ENCODE peak calls at places on chromosome 1, in eight cellular contexts. One of them, this sample, is unnamed.

GRCh38 chr1:181152892-181153633 is 64.6 kb downstream of the IER5 start:
- DNase-seq in KG1: peak; percentile 52
- DNase-seq in CD4-positive, alpha-beta T cell: no peak
- DNase-seq in C1 segment of cervical spinal cord: peak; percentile 61
- DNase-seq in PC-3: no peak
- DNase-seq in RPMI7951: peak; percentile 73
- DNase-seq in hippocampal formation: peak; percentile 36
- DNase-seq in NCI-H446 treated with DMSO at 0.1 percent for 48 hours: peak; percentile 40
- DNase-seq in this sample: peak; percentile 65

GRCh38 chr1:29180497-29181412 is 945 bp downstream of the SRSF4 start:
- DNase-seq in CD4-positive, alpha-beta T cell: no peak
- DNase-seq in RPMI7951: no peak
- DNase-seq in NCI-H446 treated with DMSO at 0.1 percent for 48 hours: no peak
- DNase-seq in C1 segment of cervical spinal cord: no peak
- DNase-seq in hippocampal formation: no peak
- DNase-seq in KG1: no peak
- DNase-seq in PC-3: peak; percentile 33
- DNase-seq in this sample: peak; percentile 38

GRCh38 chr1:245609354-245609753 is 454.6 kb downstream of the KIF26B start:
- DNase-seq in NCI-H446 treated with DMSO at 0.1 percent for 48 hours: no peak
- DNase-seq in KG1: no peak
- DNase-seq in PC-3: peak; percentile 54
- DNase-seq in C1 segment of cervical spinal cord: no peak
- DNase-seq in CD4-positive, alpha-beta T cell: no peak
- DNase-seq in RPMI7951: no peak
- DNase-seq in hippocampal formation: no peak
- DNase-seq in this sample: no peak

GRCh38 chr1:220579317-220579716 is 51.4 kb downstream of the MARK1 start:
- DNase-seq in RPMI7951: no peak
- DNase-seq in CD4-positive, alpha-beta T cell: no peak
- DNase-seq in PC-3: no peak
- DNase-seq in NCI-H446 treated with DMSO at 0.1 percent for 48 hours: no peak
- DNase-seq in hippocampal formation: no peak
- DNase-seq in C1 segment of cervical spinal cord: no peak
- DNase-seq in KG1: no peak
- DNase-seq in this sample: no peak

GRCh38 chr1:109279615-109280278 is 3.2 kb downstream of the PSRC1 start:
- DNase-seq in NCI-H446 treated with DMSO at 0.1 percent for 48 hours: no peak
- DNase-seq in RPMI7951: no peak
- DNase-seq in C1 segment of cervical spinal cord: no peak
- DNase-seq in KG1: no peak
- DNase-seq in CD4-positive, alpha-beta T cell: no peak
- DNase-seq in PC-3: no peak
- DNase-seq in hippocampal formation: no peak
- DNase-seq in this sample: no peak

GRCh38 chr1:200034821-200035396 is 7.4 kb downstream of the NR5A2 start:
- DNase-seq in RPMI7951: peak; percentile 17
- DNase-seq in PC-3: no peak
- DNase-seq in CD4-positive, alpha-beta T cell: no peak
- DNase-seq in NCI-H446 treated with DMSO at 0.1 percent for 48 hours: no peak
- DNase-seq in hippocampal formation: no peak
- DNase-seq in C1 segment of cervical spinal cord: no peak
- DNase-seq in KG1: no peak
- DNase-seq in this sample: peak; percentile 17

GRCh38 chr1:38803647-38804046 is 55.9 kb downstream of the RRAGC start:
- DNase-seq in C1 segment of cervical spinal cord: no peak
- DNase-seq in KG1: no peak
- DNase-seq in PC-3: no peak
- DNase-seq in NCI-H446 treated with DMSO at 0.1 percent for 48 hours: no peak
- DNase-seq in hippocampal formation: no peak
- DNase-seq in CD4-positive, alpha-beta T cell: no peak
- DNase-seq in RPMI7951: no peak
- DNase-seq in this sample: no peak

GRCh38 chr1:230279583-230279945 is 146.6 kb downstream of the PGBD5 start:
- DNase-seq in PC-3: no peak
- DNase-seq in hippocampal formation: no peak
- DNase-seq in KG1: no peak
- DNase-seq in C1 segment of cervical spinal cord: no peak
- DNase-seq in RPMI7951: no peak
- DNase-seq in CD4-positive, alpha-beta T cell: no peak
- DNase-seq in NCI-H446 treated with DMSO at 0.1 percent for 48 hours: no peak
- DNase-seq in this sample: no peak

GRCh38 chr1:154809436-154810413 is 60.4 kb downstream of the KCNN3 start:
- DNase-seq in KG1: no peak
- DNase-seq in RPMI7951: peak; percentile 46
- DNase-seq in hippocampal formation: no peak
- DNase-seq in NCI-H446 treated with DMSO at 0.1 percent for 48 hours: no peak
- DNase-seq in C1 segment of cervical spinal cord: no peak
- DNase-seq in CD4-positive, alpha-beta T cell: no peak
- DNase-seq in PC-3: peak; percentile 54
- DNase-seq in this sample: no peak

GRCh38 chr1:180928272-180929230 is 15.9 kb downstream of the KIAA1614 start:
- DNase-seq in NCI-H446 treated with DMSO at 0.1 percent for 48 hours: peak; percentile 83
- DNase-seq in C1 segment of cervical spinal cord: no peak
- DNase-seq in RPMI7951: no peak
- DNase-seq in KG1: no peak
- DNase-seq in hippocampal formation: no peak
- DNase-seq in PC-3: no peak
- DNase-seq in CD4-positive, alpha-beta T cell: no peak
- DNase-seq in this sample: no peak

GRCh38 chr1:234611153-234611798 is 1.3 kb upstream of the IRF2BP2 start:
- DNase-seq in NCI-H446 treated with DMSO at 0.1 percent for 48 hours: peak; percentile 91
- DNase-seq in RPMI7951: peak; percentile 88
- DNase-seq in hippocampal formation: peak; percentile 48
- DNase-seq in KG1: peak; percentile 81
- DNase-seq in PC-3: peak; percentile 76
- DNase-seq in CD4-positive, alpha-beta T cell: no peak
- DNase-seq in C1 segment of cervical spinal cord: no peak
- DNase-seq in this sample: peak; percentile 75

GRCh38 chr1:67094191-67094590 is 40.2 kb upstream of the SLC35D1 start:
- DNase-seq in hippocampal formation: no peak
- DNase-seq in KG1: no peak
- DNase-seq in C1 segment of cervical spinal cord: no peak
- DNase-seq in PC-3: no peak
- DNase-seq in NCI-H446 treated with DMSO at 0.1 percent for 48 hours: no peak
- DNase-seq in CD4-positive, alpha-beta T cell: no peak
- DNase-seq in RPMI7951: no peak
- DNase-seq in this sample: no peak

GRCh38 chr1:22163137-22163536 is 20.2 kb upstream of the WNT4 start:
- DNase-seq in RPMI7951: no peak
- DNase-seq in NCI-H446 treated with DMSO at 0.1 percent for 48 hours: no peak
- DNase-seq in PC-3: no peak
- DNase-seq in KG1: no peak
- DNase-seq in hippocampal formation: no peak
- DNase-seq in C1 segment of cervical spinal cord: no peak
- DNase-seq in CD4-positive, alpha-beta T cell: no peak
- DNase-seq in this sample: no peak

GRCh38 chr1:3506943-3507342 is 52.5 kb downstream of the ARHGEF16 start:
- DNase-seq in KG1: no peak
- DNase-seq in NCI-H446 treated with DMSO at 0.1 percent for 48 hours: no peak
- DNase-seq in RPMI7951: no peak
- DNase-seq in PC-3: no peak
- DNase-seq in CD4-positive, alpha-beta T cell: no peak
- DNase-seq in C1 segment of cervical spinal cord: no peak
- DNase-seq in hippocampal formation: no peak
- DNase-seq in this sample: no peak

GRCh38 chr1:228061411-228062084 is 21.0 kb upstream of the ARF1 start:
- DNase-seq in CD4-positive, alpha-beta T cell: no peak
- DNase-seq in PC-3: no peak
- DNase-seq in RPMI7951: no peak
- DNase-seq in KG1: no peak
- DNase-seq in C1 segment of cervical spinal cord: no peak
- DNase-seq in NCI-H446 treated with DMSO at 0.1 percent for 48 hours: no peak
- DNase-seq in hippocampal formation: no peak
- DNase-seq in this sample: no peak

GRCh38 chr1:24503003-24503751 is 541 bp downstream of the RCAN3 start:
- DNase-seq in KG1: no peak
- DNase-seq in hippocampal formation: no peak
- DNase-seq in CD4-positive, alpha-beta T cell: peak; percentile 61
- DNase-seq in PC-3: peak; percentile 42
- DNase-seq in NCI-H446 treated with DMSO at 0.1 percent for 48 hours: no peak
- DNase-seq in RPMI7951: peak; percentile 16
- DNase-seq in C1 segment of cervical spinal cord: no peak
- DNase-seq in this sample: no peak

GRCh38 chr1:200483491-200484143 is 73.8 kb upstream of the ZNF281 start:
- DNase-seq in NCI-H446 treated with DMSO at 0.1 percent for 48 hours: no peak
- DNase-seq in C1 segment of cervical spinal cord: no peak
- DNase-seq in CD4-positive, alpha-beta T cell: no peak
- DNase-seq in KG1: no peak
- DNase-seq in RPMI7951: peak; percentile 93
- DNase-seq in hippocampal formation: no peak
- DNase-seq in PC-3: peak; percentile 100
- DNase-seq in this sample: peak; percentile 76

GRCh38 chr1:28437260-28437923 is 67.9 kb downstream of the PHACTR4 start:
- DNase-seq in PC-3: peak; percentile 71
- DNase-seq in CD4-positive, alpha-beta T cell: no peak
- DNase-seq in hippocampal formation: no peak
- DNase-seq in NCI-H446 treated with DMSO at 0.1 percent for 48 hours: no peak
- DNase-seq in C1 segment of cervical spinal cord: no peak
- DNase-seq in RPMI7951: peak; percentile 91
- DNase-seq in KG1: no peak
- DNase-seq in this sample: no peak

GRCh38 chr1:61322769-61323168 is 240.4 kb downstream of the NFIA start:
- DNase-seq in C1 segment of cervical spinal cord: no peak
- DNase-seq in RPMI7951: no peak
- DNase-seq in CD4-positive, alpha-beta T cell: no peak
- DNase-seq in PC-3: peak; percentile 92
- DNase-seq in hippocampal formation: no peak
- DNase-seq in KG1: no peak
- DNase-seq in NCI-H446 treated with DMSO at 0.1 percent for 48 hours: no peak
- DNase-seq in this sample: no peak

GRCh38 chr1:179177182-179177581 is 52.3 kb downstream of the ABL2 start:
- DNase-seq in CD4-positive, alpha-beta T cell: no peak
- DNase-seq in NCI-H446 treated with DMSO at 0.1 percent for 48 hours: no peak
- DNase-seq in hippocampal formation: no peak
- DNase-seq in KG1: no peak
- DNase-seq in C1 segment of cervical spinal cord: no peak
- DNase-seq in PC-3: no peak
- DNase-seq in RPMI7951: peak; percentile 52
- DNase-seq in this sample: no peak

GRCh38 chr1:86183711-86184252 is 27.2 kb upstream of the COL24A1 start:
- DNase-seq in C1 segment of cervical spinal cord: no peak
- DNase-seq in CD4-positive, alpha-beta T cell: no peak
- DNase-seq in KG1: no peak
- DNase-seq in PC-3: no peak
- DNase-seq in NCI-H446 treated with DMSO at 0.1 percent for 48 hours: no peak
- DNase-seq in RPMI7951: no peak
- DNase-seq in hippocampal formation: no peak
- DNase-seq in this sample: no peak

GRCh38 chr1:205811660-205812059 is 1.3 kb downstream of the SLC41A1 start:
- DNase-seq in hippocampal formation: peak; percentile 76
- DNase-seq in CD4-positive, alpha-beta T cell: no peak
- DNase-seq in RPMI7951: no peak
- DNase-seq in PC-3: no peak
- DNase-seq in C1 segment of cervical spinal cord: peak; percentile 54
- DNase-seq in NCI-H446 treated with DMSO at 0.1 percent for 48 hours: no peak
- DNase-seq in KG1: no peak
- DNase-seq in this sample: no peak

GRCh38 chr1:19342894-19343616 is 30.9 kb downstream of the SLC66A1 start:
- DNase-seq in C1 segment of cervical spinal cord: no peak
- DNase-seq in RPMI7951: no peak
- DNase-seq in CD4-positive, alpha-beta T cell: no peak
- DNase-seq in PC-3: no peak
- DNase-seq in hippocampal formation: no peak
- DNase-seq in NCI-H446 treated with DMSO at 0.1 percent for 48 hours: no peak
- DNase-seq in KG1: no peak
- DNase-seq in this sample: no peak

GRCh38 chr1:247387500-247387899 is 28.5 kb upstream of the NLRP3 start:
- DNase-seq in NCI-H446 treated with DMSO at 0.1 percent for 48 hours: no peak
- DNase-seq in KG1: no peak
- DNase-seq in PC-3: peak; percentile 25
- DNase-seq in CD4-positive, alpha-beta T cell: no peak
- DNase-seq in C1 segment of cervical spinal cord: no peak
- DNase-seq in RPMI7951: no peak
- DNase-seq in hippocampal formation: no peak
- DNase-seq in this sample: no peak

GRCh38 chr1:211469938-211470529 is 21.9 kb downstream of the RD3 start:
- DNase-seq in KG1: no peak
- DNase-seq in hippocampal formation: peak; percentile 17
- DNase-seq in C1 segment of cervical spinal cord: peak; percentile 17
- DNase-seq in CD4-positive, alpha-beta T cell: peak; percentile 24
- DNase-seq in PC-3: peak; percentile 87
- DNase-seq in NCI-H446 treated with DMSO at 0.1 percent for 48 hours: no peak
- DNase-seq in RPMI7951: peak; percentile 63
- DNase-seq in this sample: peak; percentile 70

GRCh38 chr1:42639116-42639515 is 19.1 kb upstream of the PPIH start:
- DNase-seq in NCI-H446 treated with DMSO at 0.1 percent for 48 hours: no peak
- DNase-seq in CD4-positive, alpha-beta T cell: no peak
- DNase-seq in C1 segment of cervical spinal cord: no peak
- DNase-seq in KG1: no peak
- DNase-seq in RPMI7951: no peak
- DNase-seq in hippocampal formation: no peak
- DNase-seq in PC-3: no peak
- DNase-seq in this sample: no peak

GRCh38 chr1:21329209-21329844 is 39.1 kb upstream of the ECE1 start:
- DNase-seq in PC-3: peak; percentile 82
- DNase-seq in KG1: no peak
- DNase-seq in RPMI7951: no peak
- DNase-seq in CD4-positive, alpha-beta T cell: peak; percentile 32
- DNase-seq in C1 segment of cervical spinal cord: no peak
- DNase-seq in hippocampal formation: no peak
- DNase-seq in NCI-H446 treated with DMSO at 0.1 percent for 48 hours: no peak
- DNase-seq in this sample: no peak

GRCh38 chr1:115364044-115364775 is 26.2 kb upstream of the NGF start:
- DNase-seq in CD4-positive, alpha-beta T cell: no peak
- DNase-seq in C1 segment of cervical spinal cord: no peak
- DNase-seq in hippocampal formation: no peak
- DNase-seq in PC-3: no peak
- DNase-seq in KG1: no peak
- DNase-seq in RPMI7951: peak; percentile 87
- DNase-seq in NCI-H446 treated with DMSO at 0.1 percent for 48 hours: no peak
- DNase-seq in this sample: no peak

GRCh38 chr1:21280011-21280471 is 10.2 kb downstream of the ECE1 start:
- DNase-seq in NCI-H446 treated with DMSO at 0.1 percent for 48 hours: no peak
- DNase-seq in PC-3: no peak
- DNase-seq in hippocampal formation: no peak
- DNase-seq in RPMI7951: no peak
- DNase-seq in KG1: no peak
- DNase-seq in CD4-positive, alpha-beta T cell: peak; percentile 11
- DNase-seq in C1 segment of cervical spinal cord: no peak
- DNase-seq in this sample: no peak

GRCh38 chr1:42765271-42765670 is 1.6 kb downstream of the P3H1 start:
- DNase-seq in PC-3: no peak
- DNase-seq in hippocampal formation: no peak
- DNase-seq in CD4-positive, alpha-beta T cell: no peak
- DNase-seq in NCI-H446 treated with DMSO at 0.1 percent for 48 hours: no peak
- DNase-seq in KG1: no peak
- DNase-seq in RPMI7951: no peak
- DNase-seq in C1 segment of cervical spinal cord: no peak
- DNase-seq in this sample: no peak

GRCh38 chr1:100455478-100456072 is 82.4 kb upstream of the GPR88 start:
- DNase-seq in KG1: no peak
- DNase-seq in hippocampal formation: no peak
- DNase-seq in CD4-positive, alpha-beta T cell: no peak
- DNase-seq in PC-3: peak; percentile 51
- DNase-seq in C1 segment of cervical spinal cord: no peak
- DNase-seq in NCI-H446 treated with DMSO at 0.1 percent for 48 hours: peak; percentile 31
- DNase-seq in RPMI7951: no peak
- DNase-seq in this sample: no peak

GRCh38 chr1:57461405-57461804 is 37.5 kb upstream of the DAB1 start:
- DNase-seq in NCI-H446 treated with DMSO at 0.1 percent for 48 hours: no peak
- DNase-seq in KG1: no peak
- DNase-seq in PC-3: no peak
- DNase-seq in C1 segment of cervical spinal cord: no peak
- DNase-seq in hippocampal formation: no peak
- DNase-seq in RPMI7951: no peak
- DNase-seq in CD4-positive, alpha-beta T cell: no peak
- DNase-seq in this sample: no peak

GRCh38 chr1:66533804-66534745 is at the start of gene SGIP1:
- DNase-seq in KG1: no peak
- DNase-seq in RPMI7951: no peak
- DNase-seq in hippocampal formation: peak; percentile 81
- DNase-seq in C1 segment of cervical spinal cord: peak; percentile 80
- DNase-seq in CD4-positive, alpha-beta T cell: peak; percentile 2
- DNase-seq in NCI-H446 treated with DMSO at 0.1 percent for 48 hours: peak; percentile 54
- DNase-seq in PC-3: no peak
- DNase-seq in this sample: peak; percentile 28